ENCODE peak calls at places on chromosomes 5 and 9, in six cellular contexts. T, P, Z, W, X and V are unnamed samples.

GRCh38 chr9:127574089-127574921 is 37.8 kb upstream of the STXBP1 start:
- DNase-seq in T (no peak), P (no peak), Z (no peak), W (peak; percentile 96), X (no peak), V (no peak)

GRCh38 chr5:108295588-108296368 is 86.1 kb downstream of the FBXL17 start:
- DNase-seq in T (peak; percentile 17), P (no peak), Z (no peak), W (no peak), X (no peak), V (no peak)

GRCh38 chr5:135828793-135829150 is 5.7 kb upstream of the SLC25A48 start:
- DNase-seq in T (no peak), P (no peak), Z (no peak), W (no peak), X (no peak), V (no peak)

GRCh38 chr5:160390787-160391696 is 8.8 kb downstream of the FAM200C start:
- DNase-seq in T (peak; percentile 50), P (no peak), Z (peak; percentile 56), W (no peak), X (no peak), V (peak; percentile 11)

GRCh38 chr5:171337207-171337562 is 28.1 kb downstream of the TLX3 start:
- DNase-seq in T (no peak), P (no peak), Z (no peak), W (no peak), X (no peak), V (no peak)

GRCh38 chr9:13971415-13971814 is 342.5 kb downstream of the NFIB start:
- DNase-seq in T (no peak), P (no peak), Z (no peak), W (no peak), X (no peak), V (no peak)

GRCh38 chr5:103347729-103348128 is 89.2 kb downstream of the MACIR start:
- DNase-seq in T (no peak), P (peak; percentile 77), Z (no peak), W (no peak), X (no peak), V (peak; percentile 41)

GRCh38 chr9:120353501-120353900 is 226.5 kb downstream of the CDK5RAP2 start:
- DNase-seq in T (peak; percentile 66), P (no peak), Z (no peak), W (no peak), X (no peak), V (no peak)

GRCh38 chr5:9490494-9491097 is 55.3 kb downstream of the SEMA5A start:
- DNase-seq in T (no peak), P (no peak), Z (no peak), W (no peak), X (no peak), V (no peak)

GRCh38 chr5:54087436-54087835 is 222.9 kb downstream of the ARL15 start:
- DNase-seq in T (peak; percentile 85), P (peak; percentile 75), Z (no peak), W (no peak), X (no peak), V (no peak)

GRCh38 chr5:13976867-13977479 is 32.5 kb upstream of the DNAH5 start:
- DNase-seq in T (peak; percentile 51), P (peak; percentile 27), Z (peak; percentile 78), W (no peak), X (no peak), V (peak; percentile 11)

GRCh38 chr9:71079451-71079850 is 42.0 kb downstream of the TRPM3 start:
- DNase-seq in T (no peak), P (no peak), Z (no peak), W (no peak), X (no peak), V (no peak)

GRCh38 chr5:17001418-17001817 is 65.3 kb upstream of the MYO10 start:
- DNase-seq in T (peak; percentile 69), P (peak; percentile 70), Z (no peak), W (no peak), X (no peak), V (no peak)

GRCh38 chr5:74035521-74035937 is 409.5 kb downstream of the ARHGEF28 start:
- DNase-seq in T (peak; percentile 74), P (peak; percentile 70), Z (peak; percentile 68), W (no peak), X (no peak), V (peak; percentile 83)

GRCh38 chr9:21605489-21605931 is 123.4 kb upstream of the IFNE start:
- DNase-seq in T (peak; percentile 91), P (no peak), Z (no peak), W (no peak), X (no peak), V (no peak)

GRCh38 chr5:132065951-132066701 is 5.7 kb downstream of the IL3 start:
- DNase-seq in T (no peak), P (no peak), Z (no peak), W (no peak), X (no peak), V (no peak)

GRCh38 chr9:127692071-127692470 is 14.7 kb upstream of the CFAP157 start:
- DNase-seq in T (no peak), P (no peak), Z (no peak), W (no peak), X (no peak), V (no peak)

GRCh38 chr5:55441954-55442353 is 92.8 kb downstream of the PLPP1 start:
- DNase-seq in T (no peak), P (no peak), Z (no peak), W (no peak), X (no peak), V (no peak)

GRCh38 chr5:1490360-1490759 is 33.4 kb downstream of the LPCAT1 start:
- DNase-seq in T (no peak), P (no peak), Z (no peak), W (no peak), X (no peak), V (peak; percentile 74)

GRCh38 chr9:95940265-95940664 is 64.8 kb downstream of the ERCC6L2 start:
- DNase-seq in T (peak; percentile 9), P (no peak), Z (no peak), W (no peak), X (no peak), V (no peak)

GRCh38 chr5:157076558-157076957 is 17.6 kb upstream of the HAVCR1 start:
- DNase-seq in T (peak; percentile 70), P (peak; percentile 29), Z (no peak), W (no peak), X (no peak), V (peak; percentile 53)

GRCh38 chr9:36828574-36829141 is 205.4 kb downstream of the PAX5 start:
- DNase-seq in T (no peak), P (no peak), Z (no peak), W (peak; percentile 2), X (no peak), V (no peak)

GRCh38 chr5:68962632-68963484 is 131.0 kb upstream of the SLC30A5 start:
- DNase-seq in T (peak; percentile 66), P (peak; percentile 60), Z (peak; percentile 91), W (peak; percentile 62), X (no peak), V (peak; percentile 32)

GRCh38 chr5:174549254-174549653 is 175.1 kb upstream of the MSX2 start:
- DNase-seq in T (no peak), P (no peak), Z (no peak), W (no peak), X (no peak), V (no peak)

GRCh38 chr5:15763754-15764153 is 263.8 kb downstream of the FBXL7 start:
- DNase-seq in T (peak; percentile 17), P (no peak), Z (no peak), W (no peak), X (no peak), V (no peak)

GRCh38 chr9:120730661-120731514 is 16.6 kb upstream of the MEGF9 start:
- DNase-seq in T (peak; percentile 73), P (peak; percentile 87), Z (peak; percentile 44), W (no peak), X (no peak), V (peak; percentile 57)

GRCh38 chr5:31135542-31135941 is 57.9 kb upstream of the CDH6 start:
- DNase-seq in T (no peak), P (no peak), Z (no peak), W (no peak), X (no peak), V (no peak)

GRCh38 chr5:117999939-118000549 is 988.3 kb downstream of the DTWD2 start:
- DNase-seq in T (peak; percentile 1), P (no peak), Z (no peak), W (no peak), X (no peak), V (peak; percentile 35)

GRCh38 chr5:57032151-57032551 is 80.2 kb upstream of the MIER3 start:
- DNase-seq in T (no peak), P (no peak), Z (no peak), W (no peak), X (no peak), V (no peak)

GRCh38 chr5:124093658-124094057 is 581.7 kb downstream of the CSNK1G3 start:
- DNase-seq in T (no peak), P (no peak), Z (no peak), W (no peak), X (no peak), V (no peak)

GRCh38 chr5:124087752-124088151 is 575.8 kb downstream of the CSNK1G3 start:
- DNase-seq in T (no peak), P (no peak), Z (peak; percentile 65), W (no peak), X (no peak), V (no peak)

GRCh38 chr5:124088289-124089064 is 576.5 kb downstream of the CSNK1G3 start:
- DNase-seq in T (no peak), P (no peak), Z (no peak), W (no peak), X (no peak), V (no peak)

GRCh38 chr5:124090115-124090514 is 578.1 kb downstream of the CSNK1G3 start:
- DNase-seq in T (no peak), P (no peak), Z (no peak), W (no peak), X (no peak), V (no peak)
- TF ChIP-seq CTCF in T (no peak), P (no peak), Z (no peak), W (no peak), X (no peak), V (no peak)

GRCh38 chr5:96110289-96110688 is 148.6 kb upstream of the ELL2 start:
- DNase-seq in T (no peak), P (no peak), Z (no peak), W (no peak), X (no peak), V (no peak)
- TF ChIP-seq CTCF in T (no peak), P (no peak), Z (no peak), W (no peak), X (no peak), V (no peak)

DNA sequence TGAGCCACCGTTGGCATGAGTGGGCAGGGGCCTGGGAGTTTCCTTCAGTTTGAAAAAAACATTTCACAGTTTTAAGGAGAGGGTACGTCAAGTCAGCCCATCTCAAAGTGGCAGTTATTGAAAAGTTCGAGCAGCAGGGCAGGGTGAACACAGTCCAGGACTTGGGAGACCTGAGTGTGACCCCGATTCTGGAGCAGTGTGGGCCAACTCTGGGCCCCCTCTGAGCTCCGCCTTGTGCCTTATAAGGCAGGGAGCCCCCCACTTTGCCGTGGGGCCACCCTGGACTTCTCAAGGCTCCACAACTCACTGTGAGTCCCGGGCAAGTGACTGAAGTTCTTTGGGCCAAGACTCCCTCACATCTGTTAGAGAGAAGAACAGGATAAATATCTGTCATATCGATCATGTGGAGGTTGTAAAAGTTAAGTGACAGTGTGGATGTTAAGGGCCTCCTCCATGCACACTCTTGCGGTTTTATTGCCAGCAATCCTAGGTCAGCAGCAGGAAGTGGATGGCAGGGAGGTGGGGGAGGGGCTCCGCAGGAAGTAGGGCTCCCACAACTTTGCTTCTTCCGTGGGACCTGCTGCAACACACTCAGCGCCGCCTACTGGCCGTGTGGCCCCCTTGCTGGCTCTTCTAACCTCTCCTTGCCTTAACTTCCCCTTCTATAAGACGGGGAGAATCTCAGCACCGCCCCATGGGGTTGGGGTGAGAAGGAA is 38.4 kb downstream of the HRH2 start:
- DNase-seq in T (no peak), P (peak; percentile 24), Z (peak; percentile 92), W (peak; percentile 36), X (peak; percentile 51), V (peak; percentile 56)
- TF ChIP-seq CTCF in T (no peak), P (peak; percentile 54), Z (peak; percentile 91), W (peak; percentile 16), X (peak; percentile 88), V (peak; percentile 56)

GRCh38 chr9:88076286-88077070 is 61.8 kb downstream of the SPATA31C2 start:
- DNase-seq in T (peak; percentile 81), P (peak; percentile 59), Z (peak; percentile 73), W (peak; percentile 93), X (no peak), V (no peak)
- TF ChIP-seq CTCF in T (no peak), P (peak; percentile 42), Z (peak; percentile 9), W (no peak), X (no peak), V (no peak)